ENCODE peak calls at places on chromosomes 12 and 14, in six cellular contexts. Z is astrocyte of the spinal cord, Y is bronchial epithelial cell, H is MCF 10A, J is foreskin fibroblast, D is cardiac muscle cell. L is an unnamed sample.

GRCh38 chr12:113697646-113698504 is 226.2 kb upstream of the LHX5 start:
- DNase-seq in Z (no peak), Y (no peak), H (no peak), J (no peak), D (no peak), L (no peak)

GRCh38 chr14:72341686-72342085 is 409.5 kb downstream of the RGS6 start:
- DNase-seq in Z (no peak), Y (no peak), H (no peak), J (no peak), D (no peak), L (no peak)

GRCh38 chr14:103091883-103092222 is 2.7 kb upstream of the EXOC3L4 start:
- DNase-seq in Z (no peak), Y (no peak), H (no peak), J (no peak), D (no peak), L (no peak)

GRCh38 chr14:74018029-74018703 is 922 bp downstream of the ENTPD5 start:
- DNase-seq in Z (peak), Y (peak), H (peak), J (peak), D (peak), L (peak)

GRCh38 chr12:91191516-91192111 is 9.0 kb upstream of the DCN start:
- DNase-seq in Z (no peak), Y (no peak), H (no peak), J (no peak), D (no peak), L (no peak)

GRCh38 chr14:58368951-58369350 is 26.8 kb upstream of the TOMM20L start:
- DNase-seq in Z (no peak), Y (no peak), H (no peak), J (no peak), D (peak), L (no peak)

GRCh38 chr12:7289743-7290142 is 14.1 kb upstream of the ACSM4 start:
- DNase-seq in Z (peak), Y (no peak), H (peak), J (no peak), D (no peak), L (no peak)

GRCh38 chr14:61475316-61475715 is 153.9 kb downstream of the PRKCH start:
- DNase-seq in Z (peak), Y (peak), H (peak), J (peak), D (peak), L (peak)

GRCh38 chr12:85923767-85924331 is 49.8 kb downstream of the NTS start:
- DNase-seq in Z (peak), Y (peak), H (peak), J (peak), D (peak), L (peak)

GRCh38 chr14:73238941-73239340 is 1.6 kb downstream of the PAPLN start:
- DNase-seq in Z (no peak), Y (no peak), H (no peak), J (no peak), D (no peak), L (no peak)

GRCh38 chr12:29726741-29727348 is 56.9 kb downstream of the TMTC1 start:
- DNase-seq in Z (no peak), Y (no peak), H (no peak), J (no peak), D (no peak), L (no peak)

GRCh38 chr14:92794547-92794941 is 439 bp downstream of the GOLGA5 start:
- DNase-seq in Z (no peak), Y (no peak), H (peak), J (no peak), D (peak), L (no peak)

GRCh38 chr12:5437122-5437521 is 5.2 kb downstream of the NTF3 start:
- DNase-seq in Z (no peak), Y (no peak), H (no peak), J (no peak), D (no peak), L (no peak)

GRCh38 chr14:94109915-94110250 is 653 bp upstream of the IFI27 start:
- DNase-seq in Z (no peak), Y (no peak), H (no peak), J (no peak), D (no peak), L (no peak)

GRCh38 chr14:94113073-94113472 is 2.5 kb downstream of the IFI27 start:
- DNase-seq in Z (no peak), Y (no peak), H (no peak), J (no peak), D (no peak), L (no peak)

GRCh38 chr14:94111276-94112095 is 950 bp downstream of the IFI27 start:
- DNase-seq in Z (no peak), Y (no peak), H (no peak), J (no peak), D (no peak), L (no peak)

GRCh38 chr14:94112513-94113060 is 2.1 kb downstream of the IFI27 start:
- DNase-seq in Z (no peak), Y (no peak), H (no peak), J (no peak), D (no peak), L (no peak)

DNA sequence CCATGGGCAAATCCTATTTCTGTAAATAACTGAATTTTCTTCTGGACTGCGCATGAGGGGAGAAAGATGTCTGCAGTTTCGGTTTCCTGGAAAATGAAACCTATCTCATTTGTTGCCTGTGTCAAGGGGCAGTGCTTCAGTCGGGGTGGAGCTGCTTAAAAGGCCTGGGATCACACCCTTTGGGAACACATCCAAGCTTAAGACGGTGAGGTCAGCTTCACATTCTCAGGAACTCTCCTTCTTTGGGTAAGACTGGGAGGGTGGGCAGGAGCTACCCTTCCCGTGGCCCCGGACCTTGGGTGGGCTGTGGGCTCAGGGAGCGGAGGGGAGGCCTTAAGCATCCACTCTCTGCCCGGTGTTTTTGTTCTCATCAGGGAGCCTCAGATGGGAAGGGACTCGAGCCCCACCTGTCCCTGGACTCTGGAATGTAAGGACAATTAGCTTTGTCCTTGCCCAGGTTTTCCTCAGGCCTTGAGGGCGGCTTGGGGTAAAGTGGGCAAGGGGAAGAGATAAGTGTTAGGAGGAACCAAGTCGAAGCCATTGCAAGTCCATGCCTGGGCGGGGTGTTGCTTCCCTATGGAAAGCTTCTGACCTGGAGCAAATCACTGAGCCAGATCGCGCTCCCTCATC is at the start of gene IFI27:
- DNase-seq in Z (peak), Y (peak), H (peak), J (no peak), D (peak), L (no peak)
- TF ChIP-seq CTCF in Z (no peak), Y (no peak), H (no peak), J (no peak), D (no peak), L (no peak)

GRCh38 chr12:131949431-131950181 is at the start of gene EP400:
- DNase-seq in Z (peak), Y (peak), H (peak), J (peak), D (peak), L (peak)
- TF ChIP-seq CTCF in Z (peak), Y (peak), H (peak), J (no peak), D (peak), L (peak)

DNA sequence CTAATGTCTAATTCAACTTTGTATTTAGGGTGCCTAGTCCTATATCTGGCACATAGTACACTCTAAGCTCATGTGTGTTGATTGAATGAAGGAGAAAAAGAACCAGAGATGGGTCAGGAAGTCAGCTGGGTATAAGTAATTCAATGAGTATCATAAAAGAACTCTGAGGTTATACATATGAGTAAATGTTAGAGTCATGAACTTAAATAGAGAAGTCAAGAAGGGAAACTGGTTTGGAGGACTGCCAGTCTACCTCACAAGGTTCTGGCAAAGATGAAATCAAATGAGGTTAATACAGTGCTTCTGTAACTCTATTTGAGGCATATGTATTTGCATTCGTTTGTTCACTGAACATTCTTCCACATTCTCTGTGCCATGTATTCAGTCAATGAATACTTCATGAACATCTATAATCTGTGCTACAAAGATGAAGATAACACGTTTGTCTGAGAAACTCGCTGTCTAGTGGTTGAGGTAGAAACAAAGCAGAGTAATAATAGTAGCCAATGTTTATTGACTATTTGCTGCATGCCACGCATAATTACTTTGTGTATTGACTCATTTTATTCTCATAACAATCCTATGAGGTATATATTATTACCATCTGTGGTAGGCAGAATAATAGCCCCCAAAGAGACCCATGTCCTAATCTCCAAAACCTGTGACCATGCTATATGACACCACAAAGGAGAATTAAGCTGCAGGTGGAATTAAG is 88.9 kb downstream of the PTGER2 start:
- DNase-seq in Z (peak), Y (peak), H (no peak), J (peak), D (peak), L (peak)
- TF ChIP-seq CTCF in Z (no peak), Y (no peak), H (no peak), J (no peak), D (no peak), L (no peak)

GRCh38 chr12:122308811-122309210 is 42.5 kb upstream of the VPS33A start:
- DNase-seq in Z (peak), Y (no peak), H (no peak), J (no peak), D (no peak), L (no peak)

GRCh38 chr12:122309564-122310121 is 43.3 kb upstream of the VPS33A start:
- DNase-seq in Z (no peak), Y (no peak), H (no peak), J (no peak), D (no peak), L (no peak)

GRCh38 chr12:122304924-122305323 is 38.6 kb upstream of the VPS33A start:
- DNase-seq in Z (no peak), Y (peak), H (no peak), J (no peak), D (no peak), L (no peak)

GRCh38 chr12:122303068-122303467 is 36.8 kb upstream of the VPS33A start:
- DNase-seq in Z (no peak), Y (no peak), H (no peak), J (no peak), D (no peak), L (no peak)

GRCh38 chr12:122306407-122306806 is 40.1 kb upstream of the VPS33A start:
- DNase-seq in Z (no peak), Y (no peak), H (peak), J (no peak), D (no peak), L (no peak)
- TF ChIP-seq CTCF in Z (no peak), Y (no peak), H (no peak), J (no peak), D (no peak), L (no peak)

GRCh38 chr12:57737467-57738141 is 938 bp downstream of the AGAP2 start:
- DNase-seq in Z (no peak), Y (no peak), H (no peak), J (no peak), D (peak), L (no peak)
- TF ChIP-seq CTCF in Z (peak), Y (peak), H (peak), J (peak), D (peak), L (peak)

GRCh38 chr12:129911437-129912049 is 7.7 kb upstream of the TMEM132D start:
- DNase-seq in Z (peak), Y (peak), H (peak), J (no peak), D (peak), L (peak)
- TF ChIP-seq CTCF in Z (peak), Y (peak), H (peak), J (peak), D (no peak), L (peak)